ENCODE peak calls at places on chromosomes 1 and 21, in four cellular contexts. W, A, Z and N are unnamed samples.

GRCh38 chr21:42521805-42522204 is 8.2 kb downstream of the SLC37A1 start:
- DNase-seq in W (no peak), Z (no peak), A (no peak), N (no peak)

GRCh38 chr1:197521118-197521739 is 253.2 kb downstream of the CRB1 start:
- DNase-seq in Z (no peak), A (no peak), W (peak), N (peak)

GRCh38 chr1:152924191-152924590 is 15.8 kb downstream of the IVL start:
- DNase-seq in W (no peak), A (no peak), Z (no peak), N (no peak)

GRCh38 chr21:17463441-17463840 is 49.4 kb upstream of the CXADR start:
- DNase-seq in A (no peak), Z (no peak), W (peak), N (no peak)

GRCh38 chr1:230284891-230285290 is 141.2 kb downstream of the PGBD5 start:
- DNase-seq in A (no peak), W (no peak), Z (no peak), N (no peak)

GRCh38 chr1:217891966-217892365 is 260.8 kb downstream of the SPATA17 start:
- DNase-seq in A (no peak), Z (no peak), W (no peak), N (no peak)

GRCh38 chr1:230156536-230156935 is 89.5 kb downstream of the GALNT2 start:
- DNase-seq in A (no peak), Z (no peak), W (no peak), N (no peak)

GRCh38 chr1:65751961-65752360 is 40.7 kb upstream of the PDE4B start:
- DNase-seq in W (no peak), Z (no peak), A (no peak), N (no peak)

GRCh38 chr1:8396912-8397406 is 79.0 kb downstream of the SLC45A1 start:
- DNase-seq in W (peak), Z (no peak), A (no peak), N (peak)

GRCh38 chr1:183995322-183996035 is 42.0 kb downstream of the COLGALT2 start:
- DNase-seq in A (no peak), Z (no peak), W (no peak), N (no peak)

GRCh38 chr1:179016694-179017382 is 8.9 kb upstream of the FAM20B start:
- DNase-seq in Z (no peak), A (no peak), W (peak), N (peak)

GRCh38 chr1:100950776-100951175 is 54.9 kb downstream of the SLC30A7 start:
- DNase-seq in W (no peak), Z (no peak), A (no peak), N (no peak)

GRCh38 chr1:35222322-35223108 is 29.6 kb upstream of the SFPQ start:
- DNase-seq in Z (no peak), A (no peak), W (no peak), N (no peak)

GRCh38 chr1:197896301-197896700 is 6.1 kb upstream of the C1orf53 start:
- DNase-seq in W (no peak), Z (no peak), A (no peak), N (peak)

GRCh38 chr1:174114788-174115448 is 44.4 kb upstream of the RABGAP1L start:
- DNase-seq in W (peak), A (no peak), Z (no peak), N (peak)

GRCh38 chr21:42799516-42799915 is 79.8 kb downstream of the WDR4 start:
- DNase-seq in A (no peak), W (peak), Z (no peak), N (no peak)

GRCh38 chr1:27622828-27623227 is 12.2 kb downstream of the FGR start:
- DNase-seq in Z (no peak), A (no peak), W (no peak), N (no peak)

GRCh38 chr1:181618559-181618958 is 135.2 kb downstream of the CACNA1E start:
- DNase-seq in A (no peak), Z (no peak), W (no peak), N (no peak)

GRCh38 chr1:47487826-47488450 is 50.1 kb downstream of the FOXD2 start:
- DNase-seq in W (peak), A (no peak), Z (no peak), N (peak)

GRCh38 chr1:180160362-180160761 is 5.7 kb downstream of the QSOX1 start:
- DNase-seq in W (no peak), Z (no peak), A (no peak), N (no peak)

GRCh38 chr1:197621761-197622160 is 153.5 kb downstream of the DENND1B start:
- DNase-seq in Z (no peak), A (no peak), W (no peak), N (no peak)

GRCh38 chr1:214983126-214983869 is 99.2 kb upstream of the KCNK2 start:
- DNase-seq in A (no peak), W (no peak), Z (no peak), N (no peak)

GRCh38 chr1:156677616-156678596 is 699 bp upstream of the NES start:
- DNase-seq in A (no peak), W (peak), Z (no peak), N (peak)

GRCh38 chr1:20634065-20634593 is 871 bp downstream of the PINK1 start:
- DNase-seq in Z (peak), A (no peak), W (peak), N (no peak)

GRCh38 chr1:183106746-183107145 is 79.3 kb upstream of the LAMC2 start:
- DNase-seq in Z (no peak), W (no peak), A (no peak), N (no peak)

GRCh38 chr1:219837994-219838294 is 90.4 kb downstream of the SLC30A10 start:
- DNase-seq in W (no peak), A (no peak), Z (no peak), N (no peak)

GRCh38 chr1:150514913-150515327 is 632 bp upstream of the FALEC start:
- DNase-seq in A (no peak), W (no peak), Z (no peak), N (no peak)

GRCh38 chr1:182304218-182305016 is 87.2 kb downstream of the GLUL start:
- DNase-seq in A (no peak), W (no peak), Z (no peak), N (no peak)

GRCh38 chr1:14263207-14263606 is 335.3 kb upstream of the KAZN start:
- DNase-seq in A (no peak), Z (no peak), W (no peak), N (no peak)

GRCh38 chr1:183821309-183822080 is 16.6 kb downstream of the RGL1 start:
- DNase-seq in Z (no peak), W (no peak), A (no peak), N (no peak)